ENCODE peak calls at places on chromosomes 16 and 17, in ten cellular contexts. One of them, this sample, is unnamed.

GRCh38 chr16:15642557-15643452 is at the start of gene MARF1:
- DNase-seq in CD8-positive, alpha-beta T cell: peak
- DNase-seq in mammary epithelial cell: peak
- DNase-seq in cardiac fibroblast: peak
- DNase-seq in brain microvascular endothelial cell: peak
- DNase-seq in foreskin fibroblast: peak
- DNase-seq in AG09309: peak
- DNase-seq in tibial artery: peak
- DNase-seq in SK-N-SH: peak
- DNase-seq in HFF-Myc: peak
- DNase-seq in this sample: peak

GRCh38 chr16:26365555-26365954 is 673.8 kb downstream of the HS3ST4 start:
- DNase-seq in foreskin fibroblast: no peak
- DNase-seq in CD8-positive, alpha-beta T cell: no peak
- DNase-seq in AG09309: no peak
- DNase-seq in mammary epithelial cell: no peak
- DNase-seq in cardiac fibroblast: no peak
- DNase-seq in tibial artery: no peak
- DNase-seq in brain microvascular endothelial cell: no peak
- DNase-seq in SK-N-SH: no peak
- DNase-seq in HFF-Myc: no peak
- DNase-seq in this sample: no peak

GRCh38 chr17:45677770-45678169 is 106.3 kb upstream of the CRHR1 start:
- DNase-seq in HFF-Myc: peak
- DNase-seq in SK-N-SH: no peak
- DNase-seq in CD8-positive, alpha-beta T cell: no peak
- DNase-seq in brain microvascular endothelial cell: no peak
- DNase-seq in AG09309: no peak
- DNase-seq in cardiac fibroblast: no peak
- DNase-seq in foreskin fibroblast: peak
- DNase-seq in mammary epithelial cell: peak
- DNase-seq in tibial artery: no peak
- DNase-seq in this sample: no peak

GRCh38 chr17:59329558-59330313 is 1.7 kb upstream of the YPEL2 start:
- DNase-seq in CD8-positive, alpha-beta T cell: peak
- DNase-seq in HFF-Myc: peak
- DNase-seq in brain microvascular endothelial cell: peak
- DNase-seq in tibial artery: peak
- DNase-seq in mammary epithelial cell: peak
- DNase-seq in SK-N-SH: peak
- DNase-seq in AG09309: peak
- DNase-seq in cardiac fibroblast: peak
- DNase-seq in foreskin fibroblast: peak
- DNase-seq in this sample: peak

GRCh38 chr16:9103546-9103945 is 12.1 kb downstream of the HAPSTR1 start:
- DNase-seq in tibial artery: no peak
- DNase-seq in foreskin fibroblast: no peak
- DNase-seq in brain microvascular endothelial cell: no peak
- DNase-seq in cardiac fibroblast: no peak
- DNase-seq in mammary epithelial cell: no peak
- DNase-seq in SK-N-SH: no peak
- DNase-seq in AG09309: no peak
- DNase-seq in HFF-Myc: no peak
- DNase-seq in CD8-positive, alpha-beta T cell: no peak
- DNase-seq in this sample: no peak

GRCh38 chr17:8426094-8426720 is 9.5 kb upstream of the NDEL1 start:
- DNase-seq in CD8-positive, alpha-beta T cell: no peak
- DNase-seq in cardiac fibroblast: no peak
- DNase-seq in tibial artery: no peak
- DNase-seq in AG09309: no peak
- DNase-seq in HFF-Myc: no peak
- DNase-seq in SK-N-SH: no peak
- DNase-seq in foreskin fibroblast: no peak
- DNase-seq in brain microvascular endothelial cell: no peak
- DNase-seq in mammary epithelial cell: no peak
- DNase-seq in this sample: no peak

GRCh38 chr17:2400877-2401425 is at the start of gene MNT:
- DNase-seq in brain microvascular endothelial cell: peak
- DNase-seq in foreskin fibroblast: peak
- DNase-seq in HFF-Myc: no peak
- DNase-seq in tibial artery: peak
- DNase-seq in SK-N-SH: peak
- DNase-seq in CD8-positive, alpha-beta T cell: peak
- DNase-seq in mammary epithelial cell: peak
- DNase-seq in AG09309: peak
- DNase-seq in cardiac fibroblast: peak
- DNase-seq in this sample: peak

GRCh38 chr17:58082870-58083490 is at the start of gene DYNLL2:
- DNase-seq in tibial artery: peak
- DNase-seq in CD8-positive, alpha-beta T cell: peak
- DNase-seq in mammary epithelial cell: peak
- DNase-seq in SK-N-SH: peak
- DNase-seq in HFF-Myc: peak
- DNase-seq in cardiac fibroblast: peak
- DNase-seq in brain microvascular endothelial cell: peak
- DNase-seq in AG09309: peak
- DNase-seq in foreskin fibroblast: peak
- DNase-seq in this sample: peak

GRCh38 chr17:60169921-60170817 is 20.4 kb downstream of the CA4 start:
- DNase-seq in CD8-positive, alpha-beta T cell: no peak
- DNase-seq in HFF-Myc: no peak
- DNase-seq in SK-N-SH: no peak
- DNase-seq in mammary epithelial cell: peak
- DNase-seq in tibial artery: no peak
- DNase-seq in AG09309: peak
- DNase-seq in brain microvascular endothelial cell: no peak
- DNase-seq in cardiac fibroblast: peak
- DNase-seq in foreskin fibroblast: peak
- DNase-seq in this sample: no peak

GRCh38 chr16:879461-879861 is 78.9 kb upstream of the GNG13 start:
- DNase-seq in SK-N-SH: no peak
- DNase-seq in tibial artery: no peak
- DNase-seq in mammary epithelial cell: no peak
- DNase-seq in cardiac fibroblast: no peak
- DNase-seq in CD8-positive, alpha-beta T cell: no peak
- DNase-seq in HFF-Myc: no peak
- DNase-seq in foreskin fibroblast: no peak
- DNase-seq in brain microvascular endothelial cell: no peak
- DNase-seq in AG09309: no peak
- DNase-seq in this sample: no peak

GRCh38 chr16:19882641-19883040 is 2.0 kb downstream of the GPRC5B start:
- DNase-seq in cardiac fibroblast: no peak
- DNase-seq in foreskin fibroblast: no peak
- DNase-seq in mammary epithelial cell: no peak
- DNase-seq in tibial artery: no peak
- DNase-seq in brain microvascular endothelial cell: no peak
- DNase-seq in HFF-Myc: no peak
- DNase-seq in AG09309: no peak
- DNase-seq in SK-N-SH: no peak
- DNase-seq in CD8-positive, alpha-beta T cell: no peak
- DNase-seq in this sample: no peak

GRCh38 chr17:82734987-82735866 is at the start of gene FN3K:
- DNase-seq in HFF-Myc: no peak
- DNase-seq in AG09309: peak
- DNase-seq in SK-N-SH: peak
- DNase-seq in foreskin fibroblast: peak
- DNase-seq in CD8-positive, alpha-beta T cell: peak
- DNase-seq in brain microvascular endothelial cell: peak
- DNase-seq in cardiac fibroblast: peak
- DNase-seq in tibial artery: peak
- DNase-seq in mammary epithelial cell: peak
- DNase-seq in this sample: no peak

GRCh38 chr16:87618216-87618615 is 15.9 kb downstream of the JPH3 start:
- DNase-seq in CD8-positive, alpha-beta T cell: no peak
- DNase-seq in AG09309: no peak
- DNase-seq in brain microvascular endothelial cell: no peak
- DNase-seq in tibial artery: no peak
- DNase-seq in mammary epithelial cell: no peak
- DNase-seq in cardiac fibroblast: no peak
- DNase-seq in foreskin fibroblast: no peak
- DNase-seq in SK-N-SH: no peak
- DNase-seq in HFF-Myc: no peak
- DNase-seq in this sample: no peak

GRCh38 chr16:50858877-50859627 is 117.2 kb downstream of the CYLD start:
- DNase-seq in brain microvascular endothelial cell: no peak
- DNase-seq in HFF-Myc: no peak
- DNase-seq in mammary epithelial cell: no peak
- DNase-seq in CD8-positive, alpha-beta T cell: no peak
- DNase-seq in AG09309: no peak
- DNase-seq in cardiac fibroblast: no peak
- DNase-seq in tibial artery: no peak
- DNase-seq in foreskin fibroblast: no peak
- DNase-seq in SK-N-SH: no peak
- DNase-seq in this sample: no peak

GRCh38 chr16:70700101-70701020 is 14.5 kb upstream of the MTSS2 start:
- DNase-seq in cardiac fibroblast: no peak
- DNase-seq in brain microvascular endothelial cell: no peak
- DNase-seq in AG09309: no peak
- DNase-seq in mammary epithelial cell: peak
- DNase-seq in HFF-Myc: no peak
- DNase-seq in foreskin fibroblast: no peak
- DNase-seq in tibial artery: peak
- DNase-seq in CD8-positive, alpha-beta T cell: no peak
- DNase-seq in SK-N-SH: no peak
- DNase-seq in this sample: no peak

GRCh38 chr17:21289175-21289901 is 4.8 kb downstream of the MAP2K3 start:
- DNase-seq in AG09309: no peak
- DNase-seq in cardiac fibroblast: no peak
- DNase-seq in SK-N-SH: no peak
- DNase-seq in tibial artery: no peak
- DNase-seq in mammary epithelial cell: no peak
- DNase-seq in brain microvascular endothelial cell: no peak
- DNase-seq in HFF-Myc: no peak
- DNase-seq in foreskin fibroblast: no peak
- DNase-seq in CD8-positive, alpha-beta T cell: no peak
- DNase-seq in this sample: no peak

GRCh38 chr16:73209190-73209589 is 161.3 kb upstream of the ZFHX3 start:
- DNase-seq in brain microvascular endothelial cell: no peak
- DNase-seq in tibial artery: no peak
- DNase-seq in HFF-Myc: no peak
- DNase-seq in foreskin fibroblast: no peak
- DNase-seq in mammary epithelial cell: no peak
- DNase-seq in AG09309: no peak
- DNase-seq in CD8-positive, alpha-beta T cell: no peak
- DNase-seq in cardiac fibroblast: no peak
- DNase-seq in SK-N-SH: no peak
- DNase-seq in this sample: no peak
- TF ChIP-seq CTCF in brain microvascular endothelial cell: no peak
- TF ChIP-seq CTCF in tibial artery: no peak
- TF ChIP-seq CTCF in HFF-Myc: no peak
- TF ChIP-seq CTCF in foreskin fibroblast: no peak
- TF ChIP-seq CTCF in mammary epithelial cell: no peak
- TF ChIP-seq CTCF in AG09309: no peak
- TF ChIP-seq CTCF in CD8-positive, alpha-beta T cell: no peak
- TF ChIP-seq CTCF in cardiac fibroblast: no peak
- TF ChIP-seq CTCF in SK-N-SH: no peak
- TF ChIP-seq CTCF in this sample: no peak

DNA sequence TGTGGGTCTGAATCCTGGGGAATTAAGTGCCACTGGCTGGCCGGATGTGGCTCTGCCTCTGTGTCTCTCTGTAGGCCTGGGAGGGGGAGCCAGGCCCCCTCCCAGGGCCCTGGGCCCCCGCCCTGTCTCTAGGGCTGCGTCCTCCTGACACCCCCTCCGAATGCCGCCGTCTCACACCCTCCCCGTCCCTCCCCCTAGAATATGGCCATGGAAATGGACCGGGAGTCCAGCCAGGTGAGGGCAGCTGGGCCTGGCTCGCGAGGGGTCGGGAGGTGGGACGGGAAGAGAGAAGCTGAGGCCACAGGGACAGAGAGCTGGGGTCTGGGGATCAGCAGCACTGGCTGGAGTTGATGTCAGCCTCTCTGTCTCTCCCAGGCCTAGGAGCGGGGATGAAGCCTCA is 16.1 kb upstream of the PKMYT1 start:
- DNase-seq in HFF-Myc: no peak
- DNase-seq in SK-N-SH: no peak
- DNase-seq in foreskin fibroblast: no peak
- DNase-seq in cardiac fibroblast: no peak
- DNase-seq in CD8-positive, alpha-beta T cell: no peak
- DNase-seq in mammary epithelial cell: no peak
- DNase-seq in AG09309: no peak
- DNase-seq in brain microvascular endothelial cell: no peak
- DNase-seq in tibial artery: no peak
- DNase-seq in this sample: no peak
- TF ChIP-seq CTCF in HFF-Myc: no peak
- TF ChIP-seq CTCF in SK-N-SH: no peak
- TF ChIP-seq CTCF in foreskin fibroblast: no peak
- TF ChIP-seq CTCF in cardiac fibroblast: no peak
- TF ChIP-seq CTCF in CD8-positive, alpha-beta T cell: no peak
- TF ChIP-seq CTCF in mammary epithelial cell: no peak
- TF ChIP-seq CTCF in AG09309: no peak
- TF ChIP-seq CTCF in brain microvascular endothelial cell: no peak
- TF ChIP-seq CTCF in tibial artery: no peak
- TF ChIP-seq CTCF in this sample: no peak

GRCh38 chr17:76473541-76473985 is 6.2 kb downstream of the AANAT start:
- DNase-seq in brain microvascular endothelial cell: no peak
- DNase-seq in SK-N-SH: peak
- DNase-seq in AG09309: no peak
- DNase-seq in CD8-positive, alpha-beta T cell: no peak
- DNase-seq in cardiac fibroblast: no peak
- DNase-seq in mammary epithelial cell: no peak
- DNase-seq in HFF-Myc: no peak
- DNase-seq in tibial artery: no peak
- DNase-seq in foreskin fibroblast: peak
- DNase-seq in this sample: no peak
- TF ChIP-seq CTCF in brain microvascular endothelial cell: peak
- TF ChIP-seq CTCF in SK-N-SH: peak
- TF ChIP-seq CTCF in AG09309: peak
- TF ChIP-seq CTCF in CD8-positive, alpha-beta T cell: no peak
- TF ChIP-seq CTCF in cardiac fibroblast: peak
- TF ChIP-seq CTCF in mammary epithelial cell: peak
- TF ChIP-seq CTCF in HFF-Myc: no peak
- TF ChIP-seq CTCF in tibial artery: no peak
- TF ChIP-seq CTCF in foreskin fibroblast: peak
- TF ChIP-seq CTCF in this sample: no peak

GRCh38 chr17:4956493-4957061 is 5.7 kb downstream of the ENO3 start:
- DNase-seq in AG09309: no peak
- DNase-seq in foreskin fibroblast: no peak
- DNase-seq in HFF-Myc: no peak
- DNase-seq in cardiac fibroblast: no peak
- DNase-seq in SK-N-SH: no peak
- DNase-seq in CD8-positive, alpha-beta T cell: peak
- DNase-seq in mammary epithelial cell: no peak
- DNase-seq in tibial artery: no peak
- DNase-seq in brain microvascular endothelial cell: no peak
- DNase-seq in this sample: peak
- TF ChIP-seq CTCF in AG09309: peak
- TF ChIP-seq CTCF in foreskin fibroblast: no peak
- TF ChIP-seq CTCF in HFF-Myc: peak
- TF ChIP-seq CTCF in cardiac fibroblast: peak
- TF ChIP-seq CTCF in SK-N-SH: no peak
- TF ChIP-seq CTCF in CD8-positive, alpha-beta T cell: no peak
- TF ChIP-seq CTCF in mammary epithelial cell: no peak
- TF ChIP-seq CTCF in tibial artery: no peak
- TF ChIP-seq CTCF in brain microvascular endothelial cell: peak
- TF ChIP-seq CTCF in this sample: no peak

GRCh38 chr17:17171991-17172939 is 33.9 kb downstream of the PLD6 start:
- DNase-seq in HFF-Myc: no peak
- DNase-seq in SK-N-SH: no peak
- DNase-seq in AG09309: no peak
- DNase-seq in cardiac fibroblast: no peak
- DNase-seq in brain microvascular endothelial cell: no peak
- DNase-seq in tibial artery: no peak
- DNase-seq in foreskin fibroblast: no peak
- DNase-seq in CD8-positive, alpha-beta T cell: no peak
- DNase-seq in mammary epithelial cell: no peak
- DNase-seq in this sample: no peak
- TF ChIP-seq CTCF in HFF-Myc: no peak
- TF ChIP-seq CTCF in SK-N-SH: no peak
- TF ChIP-seq CTCF in AG09309: no peak
- TF ChIP-seq CTCF in cardiac fibroblast: no peak
- TF ChIP-seq CTCF in brain microvascular endothelial cell: no peak
- TF ChIP-seq CTCF in tibial artery: no peak
- TF ChIP-seq CTCF in foreskin fibroblast: no peak
- TF ChIP-seq CTCF in CD8-positive, alpha-beta T cell: no peak
- TF ChIP-seq CTCF in mammary epithelial cell: peak
- TF ChIP-seq CTCF in this sample: no peak

This sample was measured in natural killer cell.